ENCODE peak calls at places on chromosomes 4 and X, in seven cellular contexts. R is cardiac muscle cell; F is CD4-positive, alpha-beta T cell; L is tibial artery; I is RWPE1; T is CD4-positive, CD25-positive, alpha-beta regulatory T cell; H is AG04450. D is an unnamed sample.

GRCh38 chr4:6932918-6933317 is 23.3 kb downstream of the TBC1D14 start:
- DNase-seq in R (no peak), F (no peak), L (no peak), I (no peak), T (no peak), H (no peak), D (no peak)

GRCh38 chrX:50107470-50107869 is 93.3 kb downstream of the AKAP4 start:
- DNase-seq in R (no peak), F (no peak), L (no peak), I (no peak), T (no peak), H (no peak), D (no peak)

GRCh38 chrX:137151403-137151802 is 117.6 kb upstream of the GPR101 start:
- DNase-seq in R (no peak), F (no peak), L (no peak), I (no peak), T (no peak), H (no peak), D (no peak)

GRCh38 chr4:13618212-13618806 is 9.2 kb downstream of the BOD1L1 start:
- DNase-seq in R (no peak), F (no peak), L (no peak), I (no peak), T (no peak), H (no peak), D (no peak)

GRCh38 chr4:154593868-154594267 is 3.3 kb upstream of the FGA start:
- DNase-seq in R (no peak), F (no peak), L (no peak), I (no peak), T (no peak), H (no peak), D (no peak)

GRCh38 chr4:158172558-158173258 is at the start of gene GASK1B:
- DNase-seq in R (peak), F (no peak), L (no peak), I (peak), T (no peak), H (peak), D (no peak)

GRCh38 chr4:71456841-71457240 is 118.0 kb downstream of the SLC4A4 start:
- DNase-seq in R (no peak), F (no peak), L (no peak), I (peak), T (no peak), H (peak), D (no peak)

GRCh38 chr4:145047151-145047550 is 50.8 kb downstream of the ANAPC10 start:
- DNase-seq in R (no peak), F (no peak), L (no peak), I (no peak), T (no peak), H (no peak), D (no peak)

GRCh38 chr4:41468122-41468521 is 69.8 kb upstream of the LIMCH1 start:
- DNase-seq in R (no peak), F (no peak), L (no peak), I (no peak), T (no peak), H (no peak), D (no peak)

GRCh38 chrX:9127991-9128390 is 94.1 kb upstream of the FAM9B start:
- DNase-seq in R (no peak), F (no peak), L (no peak), I (no peak), T (no peak), H (no peak), D (no peak)

GRCh38 chrX:107710617-107711391 is 64.8 kb downstream of the TSC22D3 start:
- DNase-seq in R (no peak), F (peak), L (peak), I (peak), T (peak), H (peak), D (peak)

GRCh38 chrX:100645106-100645505 is 1.1 kb downstream of the SRPX2 start:
- DNase-seq in R (no peak), F (no peak), L (no peak), I (no peak), T (no peak), H (no peak), D (no peak)

GRCh38 chr4:33268776-33269175 is 2548.6 kb downstream of the PCDH7 start:
- DNase-seq in R (no peak), F (no peak), L (no peak), I (no peak), T (no peak), H (no peak), D (no peak)

GRCh38 chr4:169051331-169051730 is 41.3 kb upstream of the CBR4 start:
- DNase-seq in R (no peak), F (no peak), L (no peak), I (no peak), T (no peak), H (no peak), D (no peak)

GRCh38 chr4:156228706-156229105 is 275.0 kb upstream of the CTSO start:
- DNase-seq in R (no peak), F (no peak), L (no peak), I (no peak), T (no peak), H (no peak), D (no peak)

GRCh38 chr4:121711263-121712000 is 14.7 kb upstream of the ANXA5 start:
- DNase-seq in R (peak), F (no peak), L (peak), I (peak), T (no peak), H (peak), D (no peak)

GRCh38 chr4:70080205-70080604 is 30.0 kb downstream of the HTN1 start:
- DNase-seq in R (no peak), F (no peak), L (no peak), I (no peak), T (no peak), H (no peak), D (no peak)

GRCh38 chr4:153705743-153706468 is 21.8 kb downstream of the TLR2 start:
- DNase-seq in R (no peak), F (no peak), L (no peak), I (no peak), T (no peak), H (no peak), D (no peak)

GRCh38 chrX:13956998-13957397 is 72.7 kb downstream of the GEMIN8 start:
- DNase-seq in R (no peak), F (no peak), L (no peak), I (no peak), T (no peak), H (no peak), D (no peak)

GRCh38 chrX:149267878-149268813 is 237.0 kb downstream of the IDS start:
- DNase-seq in R (no peak), F (no peak), L (no peak), I (no peak), T (no peak), H (no peak), D (no peak)

GRCh38 chr4:107863850-107864371 is 39.2 kb downstream of the SGMS2 start:
- DNase-seq in R (peak), F (no peak), L (no peak), I (peak), T (no peak), H (no peak), D (no peak)

GRCh38 chr4:117311215-117311614 is 225.8 kb upstream of the TRAM1L1 start:
- DNase-seq in R (no peak), F (no peak), L (no peak), I (no peak), T (no peak), H (no peak), D (no peak)

GRCh38 chr4:103268746-103269145 is 70.6 kb upstream of the CENPE start:
- DNase-seq in R (no peak), F (no peak), L (no peak), I (no peak), T (no peak), H (no peak), D (no peak)

GRCh38 chr4:107314156-107314555 is 278.0 kb upstream of the DKK2 start:
- DNase-seq in R (no peak), F (no peak), L (no peak), I (no peak), T (no peak), H (no peak), D (no peak)

GRCh38 chr4:72971572-72971971 is 97.9 kb downstream of the COX18 start:
- DNase-seq in R (no peak), F (no peak), L (no peak), I (peak), T (no peak), H (peak), D (no peak)
- H3K27ac ChIP-seq in R (no peak), F (no peak), L (peak), I (no peak), T (no peak), H (no peak), D (no peak)

DNA sequence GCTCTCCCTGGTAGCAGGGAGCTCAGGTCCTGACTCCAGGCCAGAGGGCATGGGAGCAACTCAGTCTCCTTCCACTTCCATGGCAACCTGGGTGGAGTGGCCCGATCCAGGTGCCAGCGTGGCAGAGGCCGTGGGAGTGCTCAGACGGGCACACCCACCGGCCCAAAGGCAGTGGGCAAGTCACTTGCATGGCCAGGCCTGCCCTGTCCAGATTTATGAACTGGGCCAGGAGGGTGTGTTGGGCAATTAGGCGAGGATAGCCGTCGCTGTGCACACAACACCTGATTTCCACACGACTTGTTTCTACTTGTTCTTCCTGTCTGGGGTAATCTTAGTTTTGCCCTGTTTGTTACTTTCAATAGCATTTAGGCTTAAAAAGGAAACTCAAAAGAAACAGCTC is 55.5 kb upstream of the NYX start:
- DNase-seq in R (no peak), F (no peak), L (no peak), I (peak), T (no peak), H (no peak), D (no peak)
- H3K27ac ChIP-seq in R (no peak), F (no peak), L (no peak), I (peak), T (no peak), H (no peak), D (no peak)

DNA sequence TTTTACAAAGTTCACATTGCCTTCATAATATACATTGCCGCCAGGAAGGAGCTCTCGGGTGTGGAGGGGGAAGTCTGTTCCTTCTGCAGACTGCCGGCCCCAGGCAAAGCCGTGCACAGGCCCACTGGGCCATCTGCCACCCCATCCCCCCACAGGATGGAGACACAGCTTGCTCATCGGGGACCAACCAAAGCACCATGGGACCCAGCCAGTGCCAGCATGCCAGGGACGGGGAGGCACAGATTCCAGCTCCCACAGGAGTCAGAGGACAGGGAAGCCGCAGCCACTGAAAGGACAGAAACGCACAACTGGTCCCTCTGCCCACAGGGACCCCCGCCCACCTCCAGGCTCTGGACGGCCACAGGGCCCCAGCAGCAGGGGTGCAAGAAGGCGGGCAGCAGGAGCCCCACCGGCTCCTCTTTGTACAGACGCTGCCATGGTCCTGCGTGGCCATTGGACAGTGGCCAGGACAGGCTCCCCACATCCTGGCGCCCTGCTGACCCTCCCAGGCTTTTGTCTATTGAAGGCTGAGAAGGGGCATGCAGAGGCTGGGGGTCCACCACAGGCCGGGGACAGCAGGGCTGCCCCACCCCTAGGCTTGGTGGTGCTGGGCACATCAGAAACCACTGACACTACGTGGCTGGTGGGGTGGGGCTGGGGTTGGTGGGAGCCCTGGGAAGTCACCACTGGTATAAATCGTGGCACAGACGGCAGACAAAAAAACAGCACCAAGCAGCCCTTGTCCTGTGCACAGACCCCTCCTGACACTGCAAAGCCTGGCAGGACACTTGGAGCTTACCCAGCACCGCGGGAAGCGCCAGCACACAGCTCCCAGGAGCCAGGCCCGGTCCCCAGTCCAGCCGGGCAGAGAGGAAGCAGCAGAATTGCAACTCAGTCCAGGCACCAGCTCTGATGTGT is 89.0 kb downstream of the FAM53A start:
- DNase-seq in R (no peak), F (no peak), L (no peak), I (no peak), T (no peak), H (no peak), D (no peak)
- H3K27ac ChIP-seq in R (no peak), F (no peak), L (no peak), I (no peak), T (no peak), H (no peak), D (no peak)

GRCh38 chrX:130125090-130125489 is 14.8 kb upstream of the ELF4 start:
- DNase-seq in R (no peak), F (no peak), L (peak), I (peak), T (no peak), H (no peak), D (no peak)
- H3K27ac ChIP-seq in R (no peak), F (no peak), L (peak), I (peak), T (no peak), H (no peak), D (no peak)

GRCh38 chrX:134908235-134908834 is 82.5 kb upstream of the SMIM10 start:
- DNase-seq in R (no peak), F (no peak), L (no peak), I (no peak), T (no peak), H (no peak), D (no peak)
- H3K27ac ChIP-seq in R (peak), F (no peak), L (no peak), I (no peak), T (no peak), H (no peak), D (no peak)

GRCh38 chrX:41338422-41338821 is 4.5 kb downstream of the DDX3X start:
- DNase-seq in R (no peak), F (no peak), L (no peak), I (no peak), T (no peak), H (no peak), D (no peak)
- H3K27ac ChIP-seq in R (no peak), F (no peak), L (peak), I (no peak), T (peak), H (no peak), D (no peak)

GRCh38 chrX:1360171-1360570 is 23.6 kb downstream of the IL3RA start:
- DNase-seq in R (no peak), F (no peak), L (no peak), I (no peak), T (no peak), H (no peak), D (no peak)
- H3K27ac ChIP-seq in R (no peak), F (no peak), L (no peak), I (no peak), T (no peak), H (no peak), D (no peak)

GRCh38 chrX:48914593-48915493 is 3.4 kb upstream of the SLC35A2 start:
- DNase-seq in R (no peak), F (no peak), L (no peak), I (no peak), T (no peak), H (no peak), D (no peak)
- H3K27ac ChIP-seq in R (no peak), F (peak), L (no peak), I (no peak), T (peak), H (no peak), D (no peak)

DNA sequence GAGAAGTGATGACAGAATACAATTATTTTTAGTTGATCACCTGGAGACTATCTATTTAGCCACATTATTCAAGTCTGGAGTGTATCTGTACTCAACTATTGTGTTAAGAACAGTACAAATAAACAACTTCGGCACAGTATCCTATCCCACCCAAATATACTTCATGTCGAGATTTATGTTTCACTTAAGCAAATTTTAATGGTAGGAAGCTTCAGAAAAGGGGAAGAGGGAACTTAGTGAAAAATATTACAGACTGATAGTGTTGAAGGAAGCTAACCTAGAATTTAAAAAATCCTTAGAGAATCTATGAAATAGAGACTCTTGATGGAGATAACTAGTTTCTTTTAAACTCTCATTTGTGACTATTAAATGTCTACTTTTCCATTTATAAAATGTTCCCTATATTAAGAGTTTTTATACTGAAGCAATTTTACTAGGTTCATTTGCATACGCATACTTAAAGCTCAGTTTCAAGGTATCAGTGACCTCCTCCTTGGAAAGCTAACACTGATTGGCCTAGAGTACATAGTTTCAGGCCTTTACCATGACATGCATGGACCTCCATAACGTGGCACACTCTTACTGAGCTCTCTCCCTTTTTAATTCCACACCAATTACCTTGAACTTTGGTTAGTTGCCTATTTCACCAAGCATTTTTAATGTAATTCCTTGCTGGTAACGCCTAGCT is 197.7 kb downstream of the CAMK2D start:
- DNase-seq in R (no peak), F (no peak), L (no peak), I (no peak), T (no peak), H (no peak), D (no peak)
- H3K27ac ChIP-seq in R (no peak), F (no peak), L (no peak), I (no peak), T (no peak), H (no peak), D (no peak)

DNA sequence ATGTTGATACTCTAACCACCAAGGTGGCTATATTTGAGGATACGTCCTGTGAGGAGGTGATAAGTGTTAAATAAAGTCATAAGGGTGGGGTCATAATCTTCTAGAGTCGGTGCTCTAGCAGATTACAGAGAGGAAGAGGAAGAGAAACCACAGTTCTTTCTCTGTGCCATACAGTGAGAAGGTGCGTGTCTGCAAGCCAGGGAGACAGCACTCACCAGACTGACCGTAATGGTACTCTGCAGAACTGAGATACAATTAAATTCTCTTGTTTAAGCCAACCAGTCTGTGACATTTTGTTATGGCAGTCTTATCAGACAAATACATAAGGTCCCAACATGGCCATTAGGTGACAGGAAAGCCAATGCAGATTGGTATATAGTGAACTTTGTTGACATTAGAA is 480.9 kb upstream of the IGFBP7 start:
- DNase-seq in R (no peak), F (no peak), L (no peak), I (no peak), T (no peak), H (no peak), D (no peak)
- H3K27ac ChIP-seq in R (no peak), F (no peak), L (no peak), I (no peak), T (no peak), H (no peak), D (no peak)

D was measured in CD8-positive, alpha-beta memory T cell.